ENCODE peak calls at places on chromosomes 6 and 20, in seven cellular contexts. V, X, R, D, M, L and Y are unnamed samples. For H3K4me1 and H3K27me3, the result is how much of the 10 kb centered on the place peaks cover.

GRCh38 chr20:39107741-39108140 is 145.6 kb downstream of the DHX35 start:
- DNase-seq in V (no peak), X (no peak), R (no peak), D (no peak), M (no peak), L (no peak), Y (no peak)

GRCh38 chr6:31142356-31142755 is 3.5 kb upstream of the PSORS1C2 start:
- DNase-seq in V (no peak), X (no peak), R (no peak), D (no peak), M (no peak), L (no peak), Y (no peak)

GRCh38 chr6:5728726-5729434 is 277.8 kb downstream of the NRN1 start:
- DNase-seq in V (peak), X (no peak), R (no peak), D (no peak), M (no peak), L (no peak), Y (no peak)

GRCh38 chr20:17177341-17177740 is 49.5 kb upstream of the PCSK2 start:
- DNase-seq in V (no peak), X (no peak), R (no peak), D (no peak), M (no peak), L (no peak), Y (no peak)

GRCh38 chr6:12751694-12752304 is 35.2 kb downstream of the PHACTR1 start:
- DNase-seq in V (no peak), X (peak), R (no peak), D (no peak), M (no peak), L (peak), Y (peak)

GRCh38 chr20:18032977-18033892 is 24.5 kb downstream of the OVOL2 start:
- DNase-seq in V (no peak), X (no peak), R (no peak), D (no peak), M (no peak), L (peak), Y (no peak)

GRCh38 chr6:74597266-74597665 is 608.6 kb downstream of the COL12A1 start:
- DNase-seq in V (no peak), X (no peak), R (no peak), D (no peak), M (no peak), L (no peak), Y (no peak)

GRCh38 chr6:134221250-134221649 is 96.7 kb downstream of the SGK1 start:
- DNase-seq in V (no peak), X (no peak), R (no peak), D (no peak), M (no peak), L (no peak), Y (no peak)

GRCh38 chr20:51036827-51037229 is 13.9 kb upstream of the KCNG1 start:
- DNase-seq in V (no peak), X (no peak), R (no peak), D (no peak), M (no peak), L (no peak), Y (no peak)

GRCh38 chr6:11149551-11149950 is 38.0 kb upstream of the ERVFRD-1 start:
- DNase-seq in V (no peak), X (no peak), R (no peak), D (no peak), M (no peak), L (no peak), Y (no peak)

GRCh38 chr6:31304683-31305082 is 32.8 kb upstream of the HLA-C start:
- DNase-seq in V (no peak), X (no peak), R (no peak), D (no peak), M (no peak), L (no peak), Y (peak)

GRCh38 chr6:339480-339879 is 47.2 kb downstream of the DUSP22 start:
- DNase-seq in V (no peak), X (no peak), R (no peak), D (no peak), M (no peak), L (no peak), Y (no peak)

GRCh38 chr20:56626367-56627121 is 2.6 kb upstream of the TFAP2C start:
- DNase-seq in V (no peak), X (no peak), R (no peak), D (no peak), M (no peak), L (peak), Y (no peak)

GRCh38 chr6:43758617-43759050 is 11.4 kb upstream of the VEGFA start:
- DNase-seq in V (no peak), X (peak), R (no peak), D (no peak), M (no peak), L (peak), Y (peak)

GRCh38 chr6:146916435-146917015 is 287.7 kb upstream of the STXBP5 start:
- DNase-seq in V (no peak), X (no peak), R (no peak), D (no peak), M (no peak), L (no peak), Y (no peak)

GRCh38 chr20:856361-856775 is 22.9 kb downstream of the FAM110A start:
- DNase-seq in V (peak), X (no peak), R (no peak), D (peak), M (peak), L (no peak), Y (peak)

GRCh38 chr20:57753332-57754164 is 43.7 kb upstream of the PMEPA1 start:
- DNase-seq in V (peak), X (peak), R (no peak), D (no peak), M (no peak), L (no peak), Y (peak)

GRCh38 chr20:49668181-49668877 is 45.3 kb downstream of the B4GALT5 start:
- DNase-seq in V (peak), X (peak), R (no peak), D (no peak), M (peak), L (peak), Y (no peak)

GRCh38 chr20:39878321-39878720 is 810.7 kb downstream of the MAFB start:
- DNase-seq in V (no peak), X (no peak), R (no peak), D (no peak), M (no peak), L (no peak), Y (no peak)

GRCh38 chr6:160260283-160261119 is 1.9 kb upstream of the SLC22A2 start:
- DNase-seq in V (no peak), X (no peak), R (no peak), D (no peak), M (no peak), L (no peak), Y (no peak)

GRCh38 chr6:7765575-7766325 is 39.9 kb downstream of the BMP6 start:
- DNase-seq in V (no peak), X (no peak), R (no peak), D (no peak), M (no peak), L (no peak), Y (no peak)

GRCh38 chr6:55304747-55305146 is 22.5 kb upstream of the GFRAL start:
- DNase-seq in V (peak), X (no peak), R (no peak), D (no peak), M (no peak), L (no peak), Y (no peak)

GRCh38 chr20:36676701-36677421 is 30.9 kb upstream of the SLA2 start:
- DNase-seq in V (no peak), X (no peak), R (no peak), D (no peak), M (no peak), L (peak), Y (no peak)

GRCh38 chr6:36170704-36171103 is 25.8 kb upstream of the BRPF3 start:
- DNase-seq in V (no peak), X (no peak), R (no peak), D (no peak), M (no peak), L (no peak), Y (no peak)

GRCh38 chr6:105786890-105787655 is 299.1 kb upstream of the PRDM1 start:
- DNase-seq in V (no peak), X (no peak), R (no peak), D (no peak), M (no peak), L (no peak), Y (no peak)

GRCh38 chr6:158174514-158174913 is 6.4 kb downstream of the GTF2H5 start:
- DNase-seq in V (no peak), X (no peak), R (no peak), D (no peak), M (no peak), L (no peak), Y (no peak)

GRCh38 chr6:14467591-14467990 is 350.0 kb downstream of the CD83 start:
- DNase-seq in V (no peak), X (no peak), R (no peak), D (no peak), M (no peak), L (no peak), Y (no peak)

GRCh38 chr6:39228111-39228971 is 934 bp downstream of the KCNK5 start:
- DNase-seq in V (no peak), X (no peak), R (no peak), D (no peak), M (no peak), L (peak), Y (peak)

DNA sequence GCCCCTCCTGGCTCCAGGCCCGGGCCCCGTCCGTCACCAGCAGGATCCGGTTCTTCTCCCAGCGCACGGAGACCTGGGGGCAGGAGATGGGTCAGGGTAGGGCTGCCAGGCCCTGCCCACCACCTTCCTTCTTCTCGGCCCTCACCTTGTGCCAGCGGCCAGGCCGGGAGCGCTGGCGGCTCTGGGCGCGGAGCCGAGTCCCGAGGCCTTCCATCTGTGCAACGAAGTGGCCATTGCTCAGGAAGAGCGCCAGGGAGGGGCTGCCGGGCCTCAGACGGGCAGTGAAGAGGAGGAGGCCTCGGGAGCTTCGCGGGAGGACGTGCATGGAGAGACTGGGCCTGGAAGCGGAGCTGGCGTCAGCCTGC is 7.9 kb downstream of the ADRM1 start:
- DNase-seq in V (no peak), X (no peak), R (no peak), D (no peak), M (no peak), L (no peak), Y (no peak)
- H3K27ac ChIP-seq in V (no peak), X (no peak), R (no peak), D (no peak), M (no peak), L (no peak), Y (no peak)

DNA sequence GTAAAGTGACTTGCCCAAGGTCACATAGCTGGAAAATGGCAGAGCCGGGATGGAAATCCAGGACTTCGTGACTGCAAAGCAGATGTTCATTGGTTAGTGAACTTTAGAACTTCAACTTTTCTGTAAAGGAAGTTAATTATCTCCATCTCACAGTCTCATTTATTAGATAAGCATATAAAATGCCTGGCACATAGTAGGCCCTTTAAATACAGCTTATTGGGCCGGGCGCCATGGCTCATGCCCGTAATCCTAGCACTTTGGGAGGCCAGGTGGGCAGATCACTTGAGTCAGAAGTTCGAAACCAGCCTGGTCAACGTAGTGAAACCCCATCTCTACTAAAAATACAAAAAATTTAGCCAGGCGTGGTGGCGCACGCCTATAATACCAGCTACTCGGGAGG is 1.7 kb upstream of the MMP9 start:
- DNase-seq in V (no peak), X (no peak), R (no peak), D (no peak), M (no peak), L (no peak), Y (no peak)
- H3K4me1 ChIP-seq in V (under half), X (under half), R (under half), D (under half), M (half or more), L (under half), Y (under half)

DNA sequence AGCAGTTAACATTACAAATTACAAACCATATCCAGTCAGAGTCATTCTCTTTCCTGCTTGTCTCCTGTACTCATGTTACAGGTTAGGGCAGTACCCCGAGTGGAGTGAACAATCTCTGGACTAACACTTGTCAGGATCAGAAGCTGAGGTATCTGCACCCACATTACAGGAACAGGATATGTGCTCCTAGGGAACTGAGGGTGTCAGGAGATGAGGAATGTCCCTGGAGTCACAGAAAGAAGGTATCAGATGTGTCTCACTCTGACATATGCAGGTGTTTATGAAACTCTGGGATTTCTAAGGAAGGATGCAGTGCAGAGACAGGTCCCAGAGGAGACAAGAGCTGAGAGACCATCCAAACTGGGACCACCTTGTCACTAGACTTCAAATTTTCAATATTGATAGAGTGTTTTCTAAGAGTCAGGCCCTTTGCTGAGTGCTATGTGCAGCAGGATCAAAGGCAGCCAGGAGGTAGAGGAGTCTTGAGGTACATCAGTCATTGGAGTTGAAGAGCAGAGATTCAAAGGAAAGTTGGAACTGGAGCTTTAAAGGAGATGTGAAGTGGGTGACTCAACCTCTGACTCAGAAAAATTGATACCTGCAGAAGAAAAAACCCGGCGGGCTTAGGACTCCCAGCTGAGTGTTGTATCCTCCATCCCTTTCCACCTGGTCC is 12.6 kb downstream of the HLA-DPB1 start:
- DNase-seq in V (no peak), X (no peak), R (no peak), D (no peak), M (no peak), L (no peak), Y (no peak)
- H3K27me3 ChIP-seq in V (under half), X (under half), R (under half), D (under half), M (under half), L (under half), Y (under half)

GRCh38 chr6:18493421-18493891 is 106.3 kb downstream of the RNF144B start:
- DNase-seq in V (no peak), X (no peak), R (no peak), D (no peak), M (no peak), L (no peak), Y (no peak)
- H3K27ac ChIP-seq in V (peak), X (no peak), R (no peak), D (no peak), M (no peak), L (no peak), Y (no peak)

GRCh38 chr20:46549188-46549967 is 1.1 kb downstream of the OCSTAMP start:
- DNase-seq in V (no peak), X (no peak), R (no peak), D (no peak), M (no peak), L (no peak), Y (no peak)
- H3K4me1 ChIP-seq in V (under half), X (under half), R (under half), D (under half), M (under half), L (under half), Y (under half)

DNA sequence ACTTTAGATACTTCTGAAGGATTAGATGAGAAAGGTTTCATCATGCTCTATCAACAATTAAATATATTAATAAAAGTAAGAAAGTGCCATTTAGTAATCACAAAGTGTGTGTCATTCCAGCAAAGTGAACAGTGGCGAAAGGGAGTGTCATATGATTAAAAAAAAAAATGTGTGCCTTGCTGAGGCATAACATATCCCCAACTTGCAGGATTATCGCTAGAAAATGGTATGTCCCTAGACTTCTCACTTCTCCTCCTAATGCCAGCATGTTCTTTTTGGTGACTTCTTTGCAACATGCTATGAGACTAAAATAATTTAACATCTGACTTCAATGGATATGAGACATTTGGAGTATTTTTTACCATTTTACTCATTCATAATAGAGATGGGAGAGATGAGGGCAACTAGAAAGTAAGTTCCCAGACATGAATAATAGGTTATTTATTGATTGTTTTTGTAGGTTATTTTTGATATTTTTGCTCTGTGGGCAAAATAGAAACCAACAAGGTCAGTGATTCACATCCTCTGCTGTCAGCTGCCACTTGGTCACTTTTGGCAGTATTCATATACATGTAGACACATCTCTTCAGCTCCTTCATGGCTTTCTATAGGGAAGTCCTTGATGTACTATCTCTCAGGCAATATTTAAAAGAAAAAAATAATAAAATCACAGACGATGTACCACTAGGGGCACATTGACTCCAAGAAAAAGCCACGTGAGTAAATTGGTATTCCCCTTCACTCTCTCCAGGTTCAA is 370.1 kb downstream of the BMP2 start:
- DNase-seq in V (no peak), X (no peak), R (no peak), D (no peak), M (no peak), L (no peak), Y (no peak)
- H3K27me3 ChIP-seq in V (under half), X (under half), R (under half), D (under half), M (under half), L (under half), Y (under half)

DNA sequence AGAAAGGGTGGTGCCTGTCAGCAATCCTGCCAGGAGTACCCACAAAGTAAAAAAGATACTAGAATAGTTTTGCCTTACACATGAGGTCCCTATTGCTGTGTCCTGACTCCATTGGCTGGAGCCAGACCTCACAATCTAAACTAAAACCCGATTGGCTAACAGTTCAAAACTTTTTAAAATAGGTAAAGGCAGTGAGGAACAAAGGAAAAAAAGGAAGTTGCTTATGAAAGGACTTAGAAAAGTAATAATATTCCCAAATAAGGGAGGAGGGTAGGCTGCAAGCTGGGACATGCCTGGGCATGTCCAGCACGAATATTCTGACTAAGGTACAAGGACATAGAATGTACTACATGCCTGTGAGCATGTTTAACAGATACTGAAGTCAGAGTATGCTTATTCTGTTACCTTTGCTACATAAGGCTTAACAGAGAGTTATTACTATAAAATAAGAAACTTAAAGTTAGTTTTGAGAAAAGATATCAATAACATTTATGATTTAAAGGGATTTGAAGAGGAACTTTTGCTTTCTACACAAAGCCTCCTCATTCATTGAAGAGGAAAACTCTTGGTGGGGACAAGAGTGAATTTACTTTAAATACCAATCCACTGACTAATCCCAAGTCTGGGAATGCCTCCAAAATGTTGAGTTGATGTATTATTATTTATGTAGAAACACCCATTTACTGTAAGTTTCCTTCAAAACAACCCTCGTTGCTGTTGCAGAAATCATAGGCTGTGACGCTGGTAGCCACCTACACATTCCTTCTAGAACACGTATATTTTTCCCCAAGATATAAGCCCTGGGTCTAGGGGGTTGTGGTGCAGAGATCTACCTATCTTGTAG is 8.2 kb upstream of the MTHFD1L start:
- DNase-seq in V (no peak), X (no peak), R (peak), D (no peak), M (no peak), L (no peak), Y (no peak)
- H3K27ac ChIP-seq in V (peak), X (peak), R (peak), D (no peak), M (no peak), L (no peak), Y (peak)

GRCh38 chr6:117489003-117489402 is 6.5 kb downstream of the DCBLD1 start:
- DNase-seq in V (no peak), X (no peak), R (no peak), D (no peak), M (no peak), L (no peak), Y (no peak)

GRCh38 chr6:117494694-117495318 is 12.3 kb downstream of the DCBLD1 start:
- DNase-seq in V (no peak), X (no peak), R (no peak), D (no peak), M (no peak), L (no peak), Y (no peak)

GRCh38 chr6:117494283-117494682 is 11.8 kb downstream of the DCBLD1 start:
- DNase-seq in V (no peak), X (no peak), R (no peak), D (no peak), M (no peak), L (no peak), Y (no peak)

GRCh38 chr6:117493470-117493869 is 11.0 kb downstream of the DCBLD1 start:
- DNase-seq in V (no peak), X (no peak), R (no peak), D (no peak), M (no peak), L (no peak), Y (no peak)

GRCh38 chr6:117491916-117492315 is 9.4 kb downstream of the DCBLD1 start:
- DNase-seq in V (no peak), X (no peak), R (no peak), D (no peak), M (no peak), L (no peak), Y (no peak)
- H3K4me1 ChIP-seq in V (under half), X (under half), R (under half), D (under half), M (under half), L (under half), Y (under half)

GRCh38 chr6:170281331-170282292 is 9.3 kb downstream of the DLL1 start:
- DNase-seq in V (peak), X (no peak), R (no peak), D (no peak), M (no peak), L (no peak), Y (peak)
- H3K27me3 ChIP-seq in V (under half), X (under half), R (under half), D (under half), M (under half), L (under half), Y (under half)